ENCODE peak calls at places on chromosomes 2 and 18, in eight cellular contexts. N, G, W, T, H, K, J and U are unnamed samples.

GRCh38 chr2:235129856-235130255 is 178.0 kb downstream of the SH3BP4 start:
- DNase-seq in N (no peak), G (no peak), W (no peak), T (no peak), H (peak; percentile 18), K (no peak), J (no peak), U (no peak)

GRCh38 chr2:119727493-119727892 is 32.2 kb upstream of the PTPN4 start:
- DNase-seq in N (no peak), G (no peak), W (no peak), T (no peak), H (no peak), K (no peak), J (no peak), U (no peak)

GRCh38 chr2:206915136-206915535 is 24.2 kb upstream of the CPO start:
- DNase-seq in N (no peak), G (no peak), W (peak; percentile 36), T (no peak), H (peak; percentile 77), K (no peak), J (no peak), U (no peak)

GRCh38 chr2:63658176-63658968 is 69.6 kb downstream of the MDH1 start:
- DNase-seq in N (no peak), G (no peak), W (no peak), T (no peak), H (peak; percentile 22), K (no peak), J (no peak), U (no peak)

GRCh38 chr2:127857494-127857818 is 499 bp downstream of the POLR2D start:
- DNase-seq in N (peak; percentile 67), G (peak; percentile 33), W (peak; percentile 47), T (peak; percentile 23), H (no peak), K (peak; percentile 52), J (peak; percentile 21), U (no peak)

GRCh38 chr2:128727914-128728313 is 409.2 kb upstream of the HS6ST1 start:
- DNase-seq in N (no peak), G (no peak), W (peak; percentile 70), T (no peak), H (peak; percentile 92), K (no peak), J (no peak), U (no peak)

GRCh38 chr2:238160206-238161129 is 1.7 kb downstream of the ERFE start:
- DNase-seq in N (peak; percentile 74), G (peak; percentile 55), W (peak; percentile 18), T (peak; percentile 63), H (peak; percentile 59), K (peak; percentile 73), J (no peak), U (no peak)

GRCh38 chr2:119943058-119943457 is 69.8 kb upstream of the EPB41L5 start:
- DNase-seq in N (no peak), G (no peak), W (no peak), T (no peak), H (peak; percentile 28), K (no peak), J (no peak), U (no peak)

GRCh38 chr18:61587865-61588264 is 254.6 kb downstream of the CDH20 start:
- DNase-seq in N (no peak), G (no peak), W (no peak), T (no peak), H (no peak), K (no peak), J (no peak), U (no peak)

GRCh38 chr2:166128156-166128505 is 311 bp upstream of the SCN1A start:
- DNase-seq in N (no peak), G (no peak), W (no peak), T (no peak), H (no peak), K (no peak), J (no peak), U (no peak)

GRCh38 chr2:166126014-166126639 is 1.7 kb downstream of the SCN1A start:
- DNase-seq in N (no peak), G (no peak), W (no peak), T (no peak), H (peak; percentile 68), K (no peak), J (no peak), U (no peak)

GRCh38 chr2:166125557-166125956 is 2.3 kb downstream of the SCN1A start:
- DNase-seq in N (no peak), G (no peak), W (no peak), T (no peak), H (no peak), K (no peak), J (no peak), U (no peak)

DNA sequence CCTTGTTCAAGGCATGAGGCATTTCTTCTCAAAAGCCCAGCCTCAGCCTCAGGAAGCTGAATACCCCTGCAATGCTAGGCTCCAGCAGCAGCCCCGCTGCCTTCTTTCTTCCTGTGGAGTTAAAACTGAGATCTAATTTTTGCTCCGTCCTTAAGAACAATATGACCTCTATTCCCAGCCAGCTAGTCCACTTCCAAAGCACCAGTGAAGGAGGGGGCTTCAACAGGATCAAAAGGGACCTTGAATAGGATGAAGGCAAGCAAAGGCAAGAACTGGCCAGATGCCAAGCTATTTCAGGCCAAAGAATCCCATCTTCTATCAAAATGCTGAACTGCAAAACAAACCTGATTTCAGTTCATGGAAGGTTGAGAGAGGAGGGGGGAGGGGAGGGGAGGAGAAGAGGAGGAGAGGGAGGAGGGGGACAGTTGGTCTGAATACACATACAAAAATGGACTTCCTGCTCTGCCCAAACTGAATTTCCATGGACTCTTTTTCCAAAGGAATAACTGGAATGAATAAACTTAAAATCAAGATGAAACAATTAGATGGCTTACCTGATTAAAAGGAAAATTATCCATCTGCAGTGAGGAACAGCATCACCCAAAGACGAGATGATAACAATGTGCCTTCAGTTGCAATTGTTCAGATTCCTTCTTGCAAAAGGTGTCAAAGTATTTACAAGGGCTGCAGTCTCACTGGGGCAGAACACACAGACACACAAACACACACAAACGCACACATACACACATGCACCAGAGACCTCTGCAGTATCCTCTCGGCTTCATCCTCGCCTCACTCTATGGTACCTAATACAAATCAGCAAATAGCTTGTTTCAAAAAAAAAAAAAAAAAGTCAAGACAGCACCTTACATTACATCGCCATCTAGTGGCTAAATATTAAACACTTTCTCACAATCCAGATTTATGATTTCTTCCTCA is at the start of gene SCN1A:
- DNase-seq in N (peak; percentile 57), G (no peak), W (peak; percentile 38), T (no peak), H (peak; percentile 64), K (peak; percentile 25), J (peak; percentile 15), U (no peak)
- TF ChIP-seq CTCF in N (peak; percentile 84), G (peak; percentile 47), W (peak; percentile 46), T (peak; percentile 56), H (peak; percentile 51), K (peak; percentile 77), J (peak; percentile 37), U (peak; percentile 86)

GRCh38 chr18:44973282-44973681 is 292.6 kb downstream of the SETBP1 start:
- DNase-seq in N (peak; percentile 3), G (no peak), W (peak; percentile 46), T (no peak), H (peak; percentile 29), K (no peak), J (no peak), U (no peak)
- TF ChIP-seq CTCF in N (no peak), G (no peak), W (no peak), T (no peak), H (no peak), K (no peak), J (no peak), U (no peak)

GRCh38 chr18:28185121-28185520 is 8.2 kb upstream of the CDH2 start:
- DNase-seq in N (no peak), G (no peak), W (no peak), T (no peak), H (no peak), K (no peak), J (no peak), U (no peak)

GRCh38 chr18:28193177-28193778 is 16.3 kb upstream of the CDH2 start:
- DNase-seq in N (no peak), G (no peak), W (no peak), T (no peak), H (no peak), K (no peak), J (no peak), U (no peak)

GRCh38 chr18:28189400-28190239 is 12.7 kb upstream of the CDH2 start:
- DNase-seq in N (peak; percentile 43), G (no peak), W (peak; percentile 65), T (peak; percentile 61), H (peak; percentile 88), K (peak; percentile 25), J (no peak), U (no peak)
- TF ChIP-seq CTCF in N (peak; percentile 82), G (peak; percentile 47), W (peak; percentile 63), T (peak; percentile 49), H (peak; percentile 85), K (peak; percentile 61), J (no peak), U (peak; percentile 63)

GRCh38 chr2:218230882-218231281 is 13.9 kb downstream of the ARPC2 start:
- DNase-seq in N (no peak), G (no peak), W (peak; percentile 56), T (no peak), H (peak; percentile 43), K (peak; percentile 19), J (peak; percentile 49), U (no peak)
- TF ChIP-seq CTCF in N (peak; percentile 58), G (no peak), W (peak; percentile 15), T (no peak), H (peak; percentile 43), K (peak; percentile 32), J (peak; percentile 7), U (peak; percentile 43)

DNA sequence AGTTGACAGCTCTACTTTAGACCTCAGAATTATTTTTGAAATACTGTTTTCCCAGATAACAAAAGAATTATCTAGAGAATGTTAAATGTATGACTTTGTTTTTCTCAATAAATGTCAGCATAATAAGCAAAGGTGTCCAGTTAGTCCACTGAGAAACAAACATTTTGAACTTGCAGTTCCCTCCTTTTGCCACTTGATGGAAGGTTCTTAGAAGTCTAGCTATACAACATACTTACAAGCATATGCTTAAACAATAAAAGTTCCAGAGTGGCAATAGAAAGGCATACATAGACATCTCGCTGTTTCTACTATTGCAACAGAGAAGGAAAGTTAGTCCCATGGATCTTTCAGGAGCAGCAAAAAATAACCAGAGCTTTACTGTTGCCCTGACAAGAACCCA is 11.8 kb downstream of the NDUFA10 start:
- DNase-seq in N (peak; percentile 6), G (no peak), W (no peak), T (no peak), H (peak; percentile 32), K (no peak), J (no peak), U (no peak)
- TF ChIP-seq CTCF in N (peak; percentile 65), G (no peak), W (peak; percentile 11), T (no peak), H (no peak), K (peak; percentile 47), J (no peak), U (peak; percentile 34)

GRCh38 chr2:9102861-9103662 is 99.6 kb upstream of the MBOAT2 start:
- DNase-seq in N (no peak), G (no peak), W (no peak), T (no peak), H (no peak), K (peak; percentile 47), J (no peak), U (no peak)
- TF ChIP-seq CTCF in N (no peak), G (no peak), W (no peak), T (no peak), H (no peak), K (no peak), J (no peak), U (no peak)

DNA sequence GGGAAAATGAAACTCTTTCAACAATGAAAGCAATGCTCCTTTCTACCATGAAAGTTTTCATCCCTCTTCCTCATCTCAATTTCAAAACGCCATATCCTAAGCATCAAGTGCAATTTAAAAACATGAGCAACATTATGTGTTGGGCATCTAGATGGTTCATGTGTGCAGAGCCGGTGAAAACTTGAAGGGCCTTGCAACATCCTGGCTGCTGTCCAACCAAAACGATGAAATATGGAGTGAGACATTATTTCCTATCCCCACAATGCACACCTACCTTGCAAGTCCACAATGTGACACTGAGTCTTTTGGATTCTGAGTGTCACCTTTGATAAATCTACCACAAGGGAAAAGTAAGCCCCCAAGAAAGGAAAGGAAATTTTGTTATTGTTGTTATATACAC is 110.0 kb downstream of the NCKAP5 start:
- DNase-seq in N (no peak), G (no peak), W (no peak), T (no peak), H (peak; percentile 10), K (no peak), J (no peak), U (no peak)
- TF ChIP-seq CTCF in N (no peak), G (no peak), W (no peak), T (no peak), H (no peak), K (no peak), J (no peak), U (no peak)